ENCODE peak calls at places on chromosome 4, in ten cellular contexts. R is thoracic aorta, O is HEK293T, Q is fibroblast of gingiva, I is MCF 10A, Y is nephron progenitor cell, L is WTC11, E is fibroblast of the conjunctiva, G is PC-9, C is fibroblast of pulmonary artery. H is an unnamed sample.

GRCh38 chr4:10584042-10584441 is 100.5 kb downstream of the CLNK start:
- DNase-seq in R (no peak), O (no peak), Q (no peak), I (peak), Y (no peak), L (no peak), E (peak), G (no peak), C (peak), H (no peak)

GRCh38 chr4:153440475-153440874 is 25.7 kb upstream of the TMEM131L start:
- DNase-seq in R (no peak), O (no peak), Q (no peak), I (no peak), Y (no peak), L (no peak), E (no peak), G (no peak), C (no peak), H (no peak)

GRCh38 chr4:111991797-111992196 is 153.5 kb upstream of the FAM241A start:
- DNase-seq in R (no peak), O (no peak), Q (peak), I (peak), Y (no peak), L (no peak), E (peak), G (no peak), C (peak), H (no peak)

GRCh38 chr4:61760820-61761219 is 560.7 kb downstream of the ADGRL3 start:
- DNase-seq in R (no peak), O (no peak), Q (no peak), I (no peak), Y (no peak), L (no peak), E (no peak), G (no peak), C (no peak), H (no peak)

GRCh38 chr4:85787133-85787532 is 312.2 kb downstream of the ARHGAP24 start:
- DNase-seq in R (no peak), O (no peak), Q (peak), I (peak), Y (no peak), L (no peak), E (peak), G (peak), C (peak), H (no peak)

GRCh38 chr4:25782482-25782881 is 80.3 kb downstream of the SEL1L3 start:
- DNase-seq in R (no peak), O (no peak), Q (no peak), I (no peak), Y (no peak), L (no peak), E (no peak), G (no peak), C (no peak), H (no peak)

GRCh38 chr4:7192252-7193039 is at the start of gene SORCS2:
- DNase-seq in R (no peak), O (peak), Q (peak), I (peak), Y (peak), L (peak), E (no peak), G (no peak), C (peak), H (peak)

GRCh38 chr4:147518846-147519767 is 38.2 kb downstream of the EDNRA start:
- DNase-seq in R (no peak), O (peak), Q (peak), I (peak), Y (peak), L (peak), E (peak), G (peak), C (peak), H (peak)

GRCh38 chr4:127631420-127631819 is 1.3 kb upstream of the INTU start:
- DNase-seq in R (no peak), O (no peak), Q (no peak), I (peak), Y (no peak), L (no peak), E (no peak), G (peak), C (no peak), H (no peak)

H was measured in iPS-NIHi11.